ENCODE peak calls at places on chromosomes 13 and 19, in five cellular contexts. One of them, this sample, is unnamed.
A peak's percentile ranks its signal among the peaks of the same experiment; 100 is the strongest.

GRCh38 chr13:106276876-106277275 is 258.6 kb downstream of the EFNB2 start:
- DNase-seq in breast epithelium: no peak
- DNase-seq in HCT116: no peak
- DNase-seq in GM12878: no peak
- DNase-seq in HL-60: no peak
- DNase-seq in this sample: no peak

GRCh38 chr13:32264407-32264806 is 50.8 kb downstream of the ZAR1L start:
- DNase-seq in HL-60: no peak
- DNase-seq in GM12878: no peak
- DNase-seq in HCT116: no peak
- DNase-seq in breast epithelium: no peak
- DNase-seq in this sample: no peak

GRCh38 chr13:92175330-92175729 is 776.9 kb downstream of the GPC5 start:
- DNase-seq in GM12878: no peak
- DNase-seq in breast epithelium: no peak
- DNase-seq in HCT116: no peak
- DNase-seq in HL-60: no peak
- DNase-seq in this sample: no peak

GRCh38 chr19:4094761-4095487 is 28.2 kb upstream of the ZBTB7A start:
- DNase-seq in breast epithelium: no peak
- DNase-seq in HCT116: no peak
- DNase-seq in HL-60: no peak
- DNase-seq in GM12878: no peak
- DNase-seq in this sample: no peak

GRCh38 chr13:79320433-79320832 is 85.6 kb downstream of the RBM26 start:
- DNase-seq in GM12878: no peak
- DNase-seq in HCT116: no peak
- DNase-seq in breast epithelium: no peak
- DNase-seq in HL-60: no peak
- DNase-seq in this sample: no peak

GRCh38 chr19:12689581-12690216 is 1.9 kb downstream of the GNG14 start:
- DNase-seq in breast epithelium: no peak
- DNase-seq in GM12878: no peak
- DNase-seq in HL-60: no peak
- DNase-seq in HCT116: no peak
- DNase-seq in this sample: no peak

GRCh38 chr13:25455146-25455545 is 83.4 kb downstream of the ATP8A2 start:
- DNase-seq in HL-60: no peak
- DNase-seq in breast epithelium: no peak
- DNase-seq in HCT116: no peak
- DNase-seq in GM12878: no peak
- DNase-seq in this sample: no peak

GRCh38 chr19:56119585-56119978 is 1.5 kb downstream of the ZNF787 start:
- DNase-seq in HL-60: peak; percentile 20
- DNase-seq in breast epithelium: no peak
- DNase-seq in GM12878: no peak
- DNase-seq in HCT116: no peak
- DNase-seq in this sample: no peak

GRCh38 chr19:8806661-8807060 is 25.4 kb downstream of the ZNF558 start:
- DNase-seq in GM12878: no peak
- DNase-seq in breast epithelium: no peak
- DNase-seq in HCT116: no peak
- DNase-seq in HL-60: no peak
- DNase-seq in this sample: no peak

GRCh38 chr19:7004313-7004931 is 16.8 kb downstream of the MBD3L2B start:
- DNase-seq in HCT116: peak; percentile 34
- DNase-seq in breast epithelium: no peak
- DNase-seq in HL-60: peak; percentile 18
- DNase-seq in GM12878: no peak
- DNase-seq in this sample: no peak

GRCh38 chr19:55461974-55462628 is 659 bp upstream of the ISOC2 start:
- DNase-seq in HCT116: no peak
- DNase-seq in HL-60: no peak
- DNase-seq in GM12878: no peak
- DNase-seq in breast epithelium: no peak
- DNase-seq in this sample: no peak

GRCh38 chr13:109297628-109298027 is 488.8 kb downstream of the IRS2 start:
- DNase-seq in HL-60: no peak
- DNase-seq in HCT116: no peak
- DNase-seq in GM12878: no peak
- DNase-seq in breast epithelium: no peak
- DNase-seq in this sample: no peak

GRCh38 chr19:43616954-43617353 is 2.5 kb downstream of the ZNF428 start:
- DNase-seq in HCT116: no peak
- DNase-seq in breast epithelium: no peak
- DNase-seq in GM12878: no peak
- DNase-seq in HL-60: no peak
- DNase-seq in this sample: no peak

GRCh38 chr13:47638627-47639026 is 362.4 kb downstream of the SUCLA2 start:
- DNase-seq in breast epithelium: no peak
- DNase-seq in HL-60: no peak
- DNase-seq in HCT116: no peak
- DNase-seq in GM12878: no peak
- DNase-seq in this sample: no peak

GRCh38 chr19:23867895-23868294 is 46.8 kb upstream of the ZNF726 start:
- DNase-seq in HCT116: no peak
- DNase-seq in breast epithelium: no peak
- DNase-seq in GM12878: no peak
- DNase-seq in HL-60: no peak
- DNase-seq in this sample: no peak

GRCh38 chr13:41633776-41634175 is 176.4 kb downstream of the RGCC start:
- DNase-seq in breast epithelium: no peak
- DNase-seq in GM12878: no peak
- DNase-seq in HCT116: no peak
- DNase-seq in HL-60: no peak
- DNase-seq in this sample: no peak

GRCh38 chr19:47210689-47211316 is 20.2 kb downstream of the BBC3 start:
- DNase-seq in HCT116: no peak
- DNase-seq in breast epithelium: peak; percentile 71
- DNase-seq in GM12878: no peak
- DNase-seq in HL-60: peak; percentile 83
- DNase-seq in this sample: peak; percentile 60

GRCh38 chr13:45297456-45298205 is 43.4 kb downstream of the TPT1 start:
- DNase-seq in GM12878: no peak
- DNase-seq in HCT116: no peak
- DNase-seq in breast epithelium: no peak
- DNase-seq in HL-60: no peak
- DNase-seq in this sample: no peak

GRCh38 chr19:48907671-48908070 is 7.6 kb downstream of the NUCB1 start:
- DNase-seq in HL-60: no peak
- DNase-seq in GM12878: no peak
- DNase-seq in HCT116: no peak
- DNase-seq in breast epithelium: no peak
- DNase-seq in this sample: no peak

DNA sequence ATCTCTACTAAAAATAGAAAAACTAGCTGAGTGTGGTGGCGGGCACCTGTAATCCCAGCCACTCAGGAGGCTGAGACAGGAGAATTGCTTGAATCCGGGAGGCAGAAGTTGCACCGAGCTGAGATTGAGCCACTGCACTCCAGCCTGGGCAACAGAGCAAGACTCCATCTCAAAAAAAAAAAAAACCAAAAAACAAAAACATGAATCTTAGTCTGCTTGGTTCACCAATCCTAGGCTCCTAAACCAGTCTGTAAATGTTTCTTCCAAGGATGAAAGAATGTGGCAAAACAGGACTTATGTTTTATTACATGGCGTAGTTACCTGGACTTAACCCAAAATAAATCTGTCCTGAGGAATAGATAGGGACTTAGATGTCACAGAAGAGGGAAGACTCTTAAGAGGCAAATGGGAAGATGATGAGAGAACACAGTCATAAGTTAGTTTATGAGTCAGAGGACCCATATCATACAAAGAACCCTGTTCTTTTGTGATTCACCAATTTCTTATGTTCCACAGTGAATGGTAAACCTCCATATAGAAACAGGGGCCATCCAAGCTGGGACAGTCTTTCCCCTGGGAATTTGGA is 6.9 kb upstream of the FBXL3 start:
- DNase-seq in HCT116: no peak
- DNase-seq in breast epithelium: no peak
- DNase-seq in HL-60: no peak
- DNase-seq in GM12878: no peak
- DNase-seq in this sample: no peak
- TF ChIP-seq POLR2AphosphoS5 in HCT116: no peak
- TF ChIP-seq POLR2AphosphoS5 in breast epithelium: no peak
- TF ChIP-seq POLR2AphosphoS5 in HL-60: no peak
- TF ChIP-seq POLR2AphosphoS5 in GM12878: no peak
- TF ChIP-seq POLR2AphosphoS5 in this sample: no peak

GRCh38 chr19:13838943-13839192 is 38.1 kb upstream of the NANOS3 start:
- DNase-seq in GM12878: no peak
- DNase-seq in breast epithelium: no peak
- DNase-seq in HL-60: no peak
- DNase-seq in HCT116: no peak
- DNase-seq in this sample: no peak
- TF ChIP-seq POLR2AphosphoS5 in GM12878: peak; percentile 86
- TF ChIP-seq POLR2AphosphoS5 in breast epithelium: peak; percentile 87
- TF ChIP-seq POLR2AphosphoS5 in HL-60: no peak
- TF ChIP-seq POLR2AphosphoS5 in HCT116: no peak
- TF ChIP-seq POLR2AphosphoS5 in this sample: no peak

GRCh38 chr13:30148791-30149190 is 158.6 kb downstream of the KATNAL1 start:
- DNase-seq in HCT116: no peak
- DNase-seq in breast epithelium: no peak
- DNase-seq in HL-60: no peak
- DNase-seq in GM12878: no peak
- DNase-seq in this sample: no peak

GRCh38 chr13:30147380-30147779 is 160.0 kb downstream of the KATNAL1 start:
- DNase-seq in breast epithelium: no peak
- DNase-seq in HL-60: peak; percentile 53
- DNase-seq in GM12878: no peak
- DNase-seq in HCT116: no peak
- DNase-seq in this sample: no peak

GRCh38 chr13:30145709-30146367 is 161.5 kb downstream of the KATNAL1 start:
- DNase-seq in GM12878: peak; percentile 87
- DNase-seq in HL-60: no peak
- DNase-seq in breast epithelium: no peak
- DNase-seq in HCT116: no peak
- DNase-seq in this sample: no peak

GRCh38 chr13:30149248-30149647 is 158.1 kb downstream of the KATNAL1 start:
- DNase-seq in HCT116: no peak
- DNase-seq in breast epithelium: no peak
- DNase-seq in HL-60: no peak
- DNase-seq in GM12878: no peak
- DNase-seq in this sample: no peak

GRCh38 chr13:30148171-30148754 is 159.1 kb downstream of the KATNAL1 start:
- DNase-seq in HCT116: no peak
- DNase-seq in GM12878: no peak
- DNase-seq in HL-60: no peak
- DNase-seq in breast epithelium: no peak
- DNase-seq in this sample: no peak
- TF ChIP-seq POLR2AphosphoS5 in HCT116: no peak
- TF ChIP-seq POLR2AphosphoS5 in GM12878: no peak
- TF ChIP-seq POLR2AphosphoS5 in HL-60: no peak
- TF ChIP-seq POLR2AphosphoS5 in breast epithelium: no peak
- TF ChIP-seq POLR2AphosphoS5 in this sample: no peak

GRCh38 chr13:100954430-100955361 is 280.1 kb upstream of the TMTC4 start:
- DNase-seq in breast epithelium: no peak
- DNase-seq in HCT116: no peak
- DNase-seq in HL-60: no peak
- DNase-seq in GM12878: no peak
- DNase-seq in this sample: no peak
- TF ChIP-seq POLR2AphosphoS5 in breast epithelium: no peak
- TF ChIP-seq POLR2AphosphoS5 in HCT116: no peak
- TF ChIP-seq POLR2AphosphoS5 in HL-60: no peak
- TF ChIP-seq POLR2AphosphoS5 in GM12878: no peak
- TF ChIP-seq POLR2AphosphoS5 in this sample: no peak

GRCh38 chr19:869245-870177 is 10.0 kb downstream of the CFD start:
- DNase-seq in HL-60: no peak
- DNase-seq in HCT116: peak; percentile 63
- DNase-seq in GM12878: no peak
- DNase-seq in breast epithelium: no peak
- DNase-seq in this sample: no peak
- TF ChIP-seq POLR2AphosphoS5 in HL-60: peak; percentile 64
- TF ChIP-seq POLR2AphosphoS5 in HCT116: peak; percentile 37
- TF ChIP-seq POLR2AphosphoS5 in GM12878: no peak
- TF ChIP-seq POLR2AphosphoS5 in breast epithelium: peak; percentile 30
- TF ChIP-seq POLR2AphosphoS5 in this sample: no peak

GRCh38 chr13:99436686-99437416 is 64.4 kb upstream of the TM9SF2 start:
- DNase-seq in GM12878: no peak
- DNase-seq in HL-60: peak; percentile 96
- DNase-seq in breast epithelium: peak; percentile 85
- DNase-seq in HCT116: peak; percentile 78
- DNase-seq in this sample: peak; percentile 97
- TF ChIP-seq POLR2AphosphoS5 in GM12878: no peak
- TF ChIP-seq POLR2AphosphoS5 in HL-60: peak; percentile 55
- TF ChIP-seq POLR2AphosphoS5 in breast epithelium: no peak
- TF ChIP-seq POLR2AphosphoS5 in HCT116: peak; percentile 16
- TF ChIP-seq POLR2AphosphoS5 in this sample: no peak

DNA sequence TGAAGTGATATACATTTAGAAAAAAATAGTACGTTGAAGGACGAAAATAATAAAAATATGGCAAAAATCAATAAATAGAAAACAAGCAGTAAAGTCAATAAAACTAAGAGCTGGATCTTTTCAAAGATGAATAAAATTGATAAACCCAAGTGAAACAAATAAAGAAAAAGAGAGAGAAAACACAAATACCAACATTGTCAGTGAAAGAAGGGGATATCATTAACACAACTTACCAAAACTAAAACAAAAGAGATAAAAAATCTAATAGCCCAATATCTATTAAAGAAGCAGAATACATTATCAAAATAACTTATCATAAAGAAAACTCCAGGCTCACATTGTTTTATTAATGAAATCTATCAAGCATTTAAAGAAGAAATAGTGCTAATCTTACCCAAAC is 675.1 kb downstream of the UQCRFS1 start:
- DNase-seq in breast epithelium: no peak
- DNase-seq in GM12878: no peak
- DNase-seq in HCT116: no peak
- DNase-seq in HL-60: no peak
- DNase-seq in this sample: no peak
- TF ChIP-seq POLR2AphosphoS5 in breast epithelium: no peak
- TF ChIP-seq POLR2AphosphoS5 in GM12878: no peak
- TF ChIP-seq POLR2AphosphoS5 in HCT116: no peak
- TF ChIP-seq POLR2AphosphoS5 in HL-60: no peak
- TF ChIP-seq POLR2AphosphoS5 in this sample: no peak

GRCh38 chr19:10417598-10418280 is 2.6 kb upstream of the PDE4A start:
- DNase-seq in HL-60: no peak
- DNase-seq in HCT116: no peak
- DNase-seq in GM12878: no peak
- DNase-seq in breast epithelium: no peak
- DNase-seq in this sample: peak; percentile 77

GRCh38 chr19:10416083-10416379 is 4.3 kb upstream of the PDE4A start:
- DNase-seq in HL-60: no peak
- DNase-seq in GM12878: no peak
- DNase-seq in breast epithelium: no peak
- DNase-seq in HCT116: no peak
- DNase-seq in this sample: no peak

GRCh38 chr19:10418281-10419199 is 1.8 kb upstream of the PDE4A start:
- DNase-seq in breast epithelium: no peak
- DNase-seq in HCT116: no peak
- DNase-seq in HL-60: no peak
- DNase-seq in GM12878: no peak
- DNase-seq in this sample: no peak

GRCh38 chr19:10419200-10419645 is 1.1 kb upstream of the PDE4A start:
- DNase-seq in HCT116: no peak
- DNase-seq in GM12878: no peak
- DNase-seq in breast epithelium: no peak
- DNase-seq in HL-60: no peak
- DNase-seq in this sample: no peak

GRCh38 chr19:10416380-10417257 is 3.7 kb upstream of the PDE4A start:
- DNase-seq in HL-60: peak; percentile 95
- DNase-seq in GM12878: peak; percentile 60
- DNase-seq in HCT116: peak; percentile 89
- DNase-seq in breast epithelium: peak; percentile 74
- DNase-seq in this sample: peak; percentile 83
- TF ChIP-seq POLR2AphosphoS5 in HL-60: no peak
- TF ChIP-seq POLR2AphosphoS5 in GM12878: no peak
- TF ChIP-seq POLR2AphosphoS5 in HCT116: no peak
- TF ChIP-seq POLR2AphosphoS5 in breast epithelium: peak; percentile 23
- TF ChIP-seq POLR2AphosphoS5 in this sample: no peak